ENCODE peak calls at places on chromosome 6, in nine cellular contexts. E is RWPE1, M is fibroblast of pulmonary artery, Z is right lobe of liver, Y is astrocyte of the spinal cord, D is progenitor cell of endocrine pancreas, C is H9, J is H1, B is left ventricle myocardium inferior. X is an unnamed sample.

GRCh38 chr6:44475779-44476434 is 88.4 kb downstream of the CDC5L start:
- DNase-seq in E (peak), M (peak), Z (peak), Y (peak), D (peak), C (peak), J (peak), B (peak), X (peak)

GRCh38 chr6:161134550-161135298 is 139.1 kb downstream of the AGPAT4 start:
- DNase-seq in E (no peak), M (no peak), Z (no peak), Y (no peak), D (no peak), C (no peak), J (no peak), B (no peak), X (no peak)

GRCh38 chr6:11632795-11633511 is 95.4 kb downstream of the TMEM170B start:
- DNase-seq in E (no peak), M (peak), Z (no peak), Y (peak), D (no peak), C (no peak), J (no peak), B (no peak), X (no peak)

GRCh38 chr6:75128881-75129570 is 76.8 kb downstream of the COL12A1 start:
- DNase-seq in E (no peak), M (peak), Z (no peak), Y (no peak), D (no peak), C (no peak), J (no peak), B (no peak), X (no peak)

GRCh38 chr6:32829495-32829894 is 9.0 kb downstream of the TAP2 start:
- DNase-seq in E (no peak), M (no peak), Z (no peak), Y (no peak), D (no peak), C (no peak), J (no peak), B (no peak), X (no peak)

GRCh38 chr6:16717275-16717942 is 43.9 kb downstream of the ATXN1 start:
- DNase-seq in E (no peak), M (no peak), Z (no peak), Y (no peak), D (no peak), C (no peak), J (no peak), B (no peak), X (no peak)

GRCh38 chr6:169212897-169213813 is 40.5 kb downstream of the THBS2 start:
- DNase-seq in E (peak), M (peak), Z (peak), Y (peak), D (peak), C (peak), J (peak), B (peak), X (peak)

GRCh38 chr6:129586815-129587214 is 123.2 kb downstream of the ARHGAP18 start:
- DNase-seq in E (no peak), M (no peak), Z (no peak), Y (peak), D (no peak), C (no peak), J (no peak), B (no peak), X (no peak)

GRCh38 chr6:89321131-89321530 is 6.0 kb upstream of the GABRR2 start:
- DNase-seq in E (no peak), M (no peak), Z (no peak), Y (no peak), D (no peak), C (no peak), J (no peak), B (no peak), X (no peak)

GRCh38 chr6:12113190-12113578 is 101.1 kb downstream of the HIVEP1 start:
- DNase-seq in E (peak), M (peak), Z (no peak), Y (peak), D (no peak), C (no peak), J (no peak), B (no peak), X (no peak)

GRCh38 chr6:56758120-56758519 is 115.4 kb upstream of the DST start:
- DNase-seq in E (no peak), M (no peak), Z (no peak), Y (no peak), D (no peak), C (no peak), J (no peak), B (no peak), X (no peak)

GRCh38 chr6:152571089-152571488 is 66.1 kb downstream of the SYNE1 start:
- DNase-seq in E (no peak), M (peak), Z (no peak), Y (no peak), D (no peak), C (no peak), J (no peak), B (no peak), X (no peak)

GRCh38 chr6:129894904-129895303 is 33.8 kb upstream of the TMEM244 start:
- DNase-seq in E (no peak), M (no peak), Z (no peak), Y (no peak), D (no peak), C (no peak), J (no peak), B (no peak), X (no peak)

GRCh38 chr6:135280375-135281136 is 99.4 kb downstream of the MYB start:
- DNase-seq in E (peak), M (peak), Z (no peak), Y (no peak), D (no peak), C (no peak), J (peak), B (no peak), X (no peak)

GRCh38 chr6:52925919-52926792 is 16.7 kb upstream of the GSTA3 start:
- DNase-seq in E (no peak), M (no peak), Z (no peak), Y (no peak), D (no peak), C (no peak), J (no peak), B (no peak), X (no peak)

GRCh38 chr6:120960761-120961160 is 373.5 kb downstream of the TBC1D32 start:
- DNase-seq in E (no peak), M (no peak), Z (no peak), Y (no peak), D (no peak), C (no peak), J (no peak), B (no peak), X (no peak)

GRCh38 chr6:100968934-100969333 is 87.8 kb upstream of the ASCC3 start:
- DNase-seq in E (no peak), M (no peak), Z (no peak), Y (no peak), D (no peak), C (peak), J (peak), B (no peak), X (no peak)

GRCh38 chr6:90860822-90861601 is 274.1 kb upstream of the MAP3K7 start:
- DNase-seq in E (no peak), M (peak), Z (no peak), Y (no peak), D (no peak), C (no peak), J (no peak), B (no peak), X (no peak)

DNA sequence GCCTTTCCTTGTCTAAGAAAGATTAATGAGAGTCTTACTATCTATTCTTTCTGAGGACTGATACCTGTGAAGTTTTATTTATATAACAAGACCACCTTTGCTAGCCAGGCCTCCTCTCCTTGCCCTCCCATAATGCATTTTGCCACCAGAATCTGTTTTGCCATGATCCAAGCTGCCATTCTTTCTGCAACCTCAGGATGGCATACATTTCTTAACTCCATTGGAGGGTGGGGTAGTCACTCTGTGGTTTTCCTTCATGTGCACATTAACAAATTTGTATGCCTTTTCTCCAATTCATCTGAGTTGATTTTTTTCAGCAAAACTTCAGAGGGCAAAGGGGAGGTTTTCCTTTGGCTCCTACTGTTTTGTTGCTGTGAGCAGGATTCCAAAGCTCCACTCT is 26.4 kb upstream of the ENPP4 start:
- DNase-seq in E (no peak), M (no peak), Z (no peak), Y (no peak), D (no peak), C (no peak), J (no peak), B (no peak), X (no peak)
- TF ChIP-seq CTCF in E (no peak), M (no peak), Z (no peak), Y (no peak), D (no peak), C (peak), J (no peak), B (peak), X (no peak)

GRCh38 chr6:127538750-127539264 is 19.7 kb upstream of the MTCL3 start:
- DNase-seq in E (no peak), M (no peak), Z (no peak), Y (no peak), D (no peak), C (no peak), J (no peak), B (no peak), X (no peak)

GRCh38 chr6:127539292-127539691 is 20.2 kb upstream of the MTCL3 start:
- DNase-seq in E (no peak), M (peak), Z (no peak), Y (peak), D (no peak), C (no peak), J (no peak), B (no peak), X (no peak)
- TF ChIP-seq CTCF in E (peak), M (peak), Z (peak), Y (no peak), D (peak), C (peak), J (no peak), B (peak), X (no peak)

GRCh38 chr6:136501514-136501913 is 48.7 kb downstream of the MAP7 start:
- DNase-seq in E (no peak), M (no peak), Z (no peak), Y (no peak), D (no peak), C (no peak), J (no peak), B (no peak), X (no peak)
- TF ChIP-seq CTCF in E (no peak), M (no peak), Z (no peak), Y (no peak), D (no peak), C (no peak), J (no peak), B (no peak), X (no peak)

GRCh38 chr6:118899948-118900347 is 6.0 kb downstream of the ASF1A start:
- DNase-seq in E (no peak), M (no peak), Z (no peak), Y (no peak), D (no peak), C (no peak), J (no peak), B (no peak), X (no peak)
- TF ChIP-seq CTCF in E (no peak), M (no peak), Z (no peak), Y (no peak), D (no peak), C (no peak), J (no peak), B (no peak), X (no peak)

GRCh38 chr6:166464068-166464410 is 81.3 kb upstream of the MPC1 start:
- DNase-seq in E (no peak), M (no peak), Z (no peak), Y (no peak), D (no peak), C (no peak), J (no peak), B (no peak), X (no peak)

GRCh38 chr6:166466178-166467122 is 83.7 kb upstream of the MPC1 start:
- DNase-seq in E (peak), M (peak), Z (no peak), Y (peak), D (no peak), C (no peak), J (no peak), B (no peak), X (no peak)

GRCh38 chr6:166467436-166468000 is 84.8 kb upstream of the MPC1 start:
- DNase-seq in E (no peak), M (no peak), Z (no peak), Y (no peak), D (no peak), C (peak), J (no peak), B (no peak), X (no peak)

GRCh38 chr6:166464418-166465400 is 82.0 kb upstream of the MPC1 start:
- DNase-seq in E (no peak), M (no peak), Z (no peak), Y (no peak), D (no peak), C (no peak), J (no peak), B (no peak), X (no peak)

DNA sequence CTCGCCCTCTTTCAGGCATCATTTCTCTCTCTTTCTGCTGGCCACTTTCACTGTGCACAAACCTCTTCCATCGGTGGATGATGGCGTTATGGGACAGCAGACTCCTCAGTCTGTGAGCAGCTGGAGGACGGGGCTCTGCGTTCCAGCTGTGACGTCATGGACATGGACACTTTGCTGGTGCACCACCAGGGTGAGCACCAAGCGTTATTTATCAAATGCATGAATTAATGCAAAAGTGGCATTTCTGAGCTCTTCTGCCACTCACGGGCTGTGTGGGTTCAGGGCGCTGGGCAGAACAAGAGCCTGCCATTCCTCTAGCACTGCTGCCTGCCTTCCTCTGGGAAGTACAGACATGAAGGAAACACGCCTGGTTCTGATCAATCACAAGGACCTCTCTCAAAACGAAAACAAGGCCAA is 82.9 kb upstream of the MPC1 start:
- DNase-seq in E (no peak), M (peak), Z (no peak), Y (no peak), D (no peak), C (no peak), J (no peak), B (peak), X (no peak)
- TF ChIP-seq CTCF in E (no peak), M (peak), Z (no peak), Y (peak), D (no peak), C (no peak), J (no peak), B (peak), X (no peak)

DNA sequence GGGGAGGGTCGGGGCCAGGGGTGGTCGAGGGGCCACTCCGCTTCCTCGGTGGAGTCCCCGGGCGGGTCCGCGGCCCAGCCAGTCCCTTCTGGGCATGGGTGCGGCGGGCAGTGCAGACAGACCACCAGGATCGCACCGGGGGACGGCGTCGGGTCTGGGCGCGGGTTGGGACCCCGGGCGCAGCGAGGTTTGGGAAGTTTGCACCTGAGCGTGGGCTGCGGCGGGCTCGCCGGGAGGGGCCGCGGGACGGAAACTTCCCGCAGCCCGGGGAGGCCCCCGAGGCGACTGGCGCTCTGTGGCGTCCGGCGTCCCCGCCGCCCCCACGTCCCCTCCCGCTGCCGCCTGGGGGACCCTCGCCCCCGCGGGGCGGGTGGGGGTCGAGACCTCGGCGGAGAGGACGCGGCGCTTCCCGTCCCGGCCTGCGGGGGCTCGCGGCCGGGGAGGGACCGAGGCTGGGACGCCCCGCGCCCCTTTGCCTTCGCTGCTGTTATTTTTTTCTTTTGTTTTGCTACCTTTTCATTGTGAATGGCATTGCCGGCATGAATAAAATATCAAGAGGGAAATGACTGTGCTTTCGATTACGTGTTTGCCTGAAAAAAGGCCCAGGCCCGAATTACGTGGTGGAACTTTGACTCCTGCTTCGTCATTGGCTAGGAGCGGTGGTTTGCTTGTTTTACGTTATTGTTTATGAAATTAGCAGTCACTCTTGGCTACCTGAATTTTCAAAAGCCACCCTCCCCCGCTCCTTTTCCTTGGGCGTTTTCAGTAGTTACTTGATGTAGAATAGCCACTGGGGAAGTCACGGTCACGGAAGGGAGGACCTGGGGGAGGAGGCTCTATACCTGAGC is 701 bp downstream of the SNX9 start:
- DNase-seq in E (peak), M (peak), Z (peak), Y (peak), D (peak), C (peak), J (peak), B (peak), X (peak)
- TF ChIP-seq CTCF in E (no peak), M (no peak), Z (no peak), Y (no peak), D (peak), C (no peak), J (no peak), B (peak), X (peak)

GRCh38 chr6:136445063-136445462 is 105.2 kb downstream of the MAP7 start:
- DNase-seq in E (no peak), M (no peak), Z (no peak), Y (no peak), D (no peak), C (no peak), J (no peak), B (no peak), X (no peak)

GRCh38 chr6:136438445-136438844 is 111.8 kb downstream of the MAP7 start:
- DNase-seq in E (no peak), M (no peak), Z (no peak), Y (no peak), D (no peak), C (no peak), J (no peak), B (no peak), X (no peak)

GRCh38 chr6:136439514-136440186 is 110.6 kb downstream of the MAP7 start:
- DNase-seq in E (no peak), M (no peak), Z (no peak), Y (no peak), D (no peak), C (no peak), J (no peak), B (no peak), X (no peak)

GRCh38 chr6:136437246-136437645 is 113.0 kb downstream of the MAP7 start:
- DNase-seq in E (no peak), M (no peak), Z (no peak), Y (no peak), D (no peak), C (no peak), J (no peak), B (no peak), X (no peak)

GRCh38 chr6:136440187-136440582 is 110.0 kb downstream of the MAP7 start:
- DNase-seq in E (peak), M (no peak), Z (no peak), Y (no peak), D (no peak), C (no peak), J (no peak), B (no peak), X (no peak)
- TF ChIP-seq CTCF in E (no peak), M (no peak), Z (no peak), Y (no peak), D (no peak), C (no peak), J (no peak), B (no peak), X (no peak)

DNA sequence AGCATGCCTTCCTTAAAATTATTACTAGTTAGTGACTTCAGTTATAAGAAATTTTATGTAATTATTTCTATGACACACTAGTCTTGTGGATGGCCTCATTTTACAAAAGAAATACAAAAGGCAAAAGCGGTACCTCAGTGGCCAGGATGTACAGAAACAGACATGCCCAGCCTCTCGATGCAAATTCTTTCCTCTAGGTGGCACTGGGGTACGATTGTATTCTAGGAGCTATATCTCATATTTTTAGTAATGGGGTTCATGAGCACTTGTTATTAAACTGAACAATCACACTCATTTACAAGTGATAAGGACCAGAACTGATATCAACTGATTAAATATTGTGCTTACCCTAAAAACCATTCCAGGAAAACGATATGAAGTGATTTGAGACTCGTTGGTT is 59.8 kb downstream of the SOD2 start:
- DNase-seq in E (peak), M (peak), Z (no peak), Y (no peak), D (no peak), C (no peak), J (peak), B (no peak), X (peak)
- TF ChIP-seq CTCF in E (peak), M (peak), Z (peak), Y (peak), D (peak), C (peak), J (peak), B (peak), X (no peak)

GRCh38 chr6:167558213-167558869 is 233.5 kb downstream of the TTLL2 start:
- DNase-seq in E (no peak), M (no peak), Z (no peak), Y (peak), D (no peak), C (no peak), J (no peak), B (no peak), X (no peak)

GRCh38 chr6:167564416-167565250 is 239.7 kb downstream of the TTLL2 start:
- DNase-seq in E (no peak), M (no peak), Z (peak), Y (no peak), D (no peak), C (no peak), J (no peak), B (no peak), X (no peak)

GRCh38 chr6:167560673-167561569 is 236.0 kb downstream of the TTLL2 start:
- DNase-seq in E (no peak), M (no peak), Z (no peak), Y (no peak), D (no peak), C (no peak), J (peak), B (no peak), X (no peak)

GRCh38 chr6:167555836-167556235 is 230.9 kb downstream of the TTLL2 start:
- DNase-seq in E (no peak), M (no peak), Z (no peak), Y (no peak), D (no peak), C (no peak), J (no peak), B (no peak), X (no peak)

GRCh38 chr6:167559675-167560479 is 235.0 kb downstream of the TTLL2 start:
- DNase-seq in E (no peak), M (no peak), Z (peak), Y (no peak), D (no peak), C (no peak), J (peak), B (no peak), X (no peak)
- TF ChIP-seq CTCF in E (no peak), M (no peak), Z (no peak), Y (no peak), D (no peak), C (no peak), J (no peak), B (no peak), X (no peak)

DNA sequence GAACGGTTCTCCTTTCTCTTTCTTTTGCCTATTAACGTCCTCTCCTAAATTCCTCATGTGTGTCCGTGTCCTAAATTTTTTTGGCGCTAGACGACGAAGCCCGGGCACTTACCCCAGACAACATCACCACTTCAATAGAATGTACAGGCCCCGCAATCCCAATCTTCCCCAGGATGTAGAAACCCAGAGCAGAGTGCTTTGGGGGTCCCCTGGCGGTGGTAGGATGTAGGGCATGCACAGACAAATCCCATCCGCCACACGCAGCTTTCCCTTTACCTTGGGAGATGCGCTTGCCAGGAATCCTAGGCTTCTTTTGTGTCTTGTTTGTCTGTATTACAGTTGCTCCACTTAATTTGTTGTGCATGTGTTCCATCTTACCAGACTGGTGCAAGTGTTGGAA is 417.3 kb upstream of the ARID1B start:
- DNase-seq in E (no peak), M (no peak), Z (no peak), Y (no peak), D (no peak), C (peak), J (peak), B (no peak), X (peak)
- TF ChIP-seq CTCF in E (no peak), M (no peak), Z (no peak), Y (no peak), D (no peak), C (peak), J (peak), B (no peak), X (peak)